ENCODE peak calls at places on chromosomes 12 and 14, in seven cellular contexts. C is epithelial cell of esophagus, V is HCT116, P is fibroblast of pulmonary artery, E is NB4, Q is neural progenitor cell, X is Peyer's patch. J is an unnamed sample.

GRCh38 chr14:76407449-76408150 is 31.7 kb downstream of the ESRRB start:
- DNase-seq in V (no peak), P (no peak), E (no peak), X (no peak), C (no peak), Q (no peak), J (no peak)

GRCh38 chr14:29926701-29927595 is 699 bp downstream of the PRKD1 start:
- DNase-seq in Q (peak; percentile 69), E (no peak), C (peak; percentile 25), P (peak; percentile 55), X (peak; percentile 48), V (no peak), J (peak; percentile 48)

GRCh38 chr12:105451798-105452197 is 121.3 kb downstream of the C12orf75 start:
- DNase-seq in X (no peak), C (no peak), E (no peak), Q (no peak), V (no peak), P (no peak), J (no peak)

GRCh38 chr14:39434401-39434800 is 2.2 kb upstream of the FBXO33 start:
- DNase-seq in X (no peak), V (no peak), E (no peak), Q (no peak), C (peak; percentile 20), P (peak; percentile 36), J (no peak)

GRCh38 chr12:5376591-5377207 is 55.2 kb upstream of the NTF3 start:
- DNase-seq in P (no peak), C (no peak), V (no peak), E (no peak), Q (no peak), X (no peak), J (no peak)

GRCh38 chr12:54287316-54288157 is 7.0 kb downstream of the HNRNPA1 start:
- DNase-seq in X (no peak), C (no peak), E (peak; percentile 54), V (no peak), P (no peak), Q (no peak), J (no peak)

GRCh38 chr12:19739195-19739776 is 300.0 kb downstream of the AEBP2 start:
- DNase-seq in C (peak; percentile 64), V (peak; percentile 40), P (peak; percentile 90), E (peak; percentile 87), X (no peak), Q (peak; percentile 61), J (peak; percentile 37)

GRCh38 chr14:73058923-73059311 is 583 bp downstream of the RBM25 start:
- DNase-seq in E (peak; percentile 73), Q (peak; percentile 48), C (peak; percentile 32), V (no peak), X (no peak), P (no peak), J (no peak)

GRCh38 chr14:99774526-99775307 is 18.5 kb upstream of the EML1 start:
- DNase-seq in E (peak; percentile 18), V (no peak), C (no peak), P (peak; percentile 55), X (no peak), Q (no peak), J (no peak)

GRCh38 chr14:51087024-51087423 is 7.9 kb downstream of the TRIM9 start:
- DNase-seq in V (peak; percentile 72), X (no peak), E (peak; percentile 29), C (peak; percentile 85), P (no peak), Q (no peak), J (no peak)

GRCh38 chr14:70921669-70922068 is 14.4 kb downstream of the PCNX1 start:
- DNase-seq in E (no peak), V (no peak), Q (no peak), X (no peak), P (peak; percentile 41), C (peak; percentile 86), J (no peak)

GRCh38 chr12:112740387-112740934 is 51.1 kb upstream of the RPH3A start:
- DNase-seq in C (no peak), Q (no peak), P (no peak), V (no peak), X (no peak), E (no peak), J (no peak)

GRCh38 chr12:117439531-117440001 is 78.1 kb upstream of the NOS1 start:
- DNase-seq in Q (peak; percentile 45), V (no peak), X (no peak), E (no peak), C (no peak), P (no peak), J (no peak)

GRCh38 chr12:87171356-87171755 is 857.8 kb downstream of the C12orf50 start:
- DNase-seq in Q (no peak), V (no peak), E (no peak), C (no peak), X (no peak), P (no peak), J (no peak)

GRCh38 chr12:70449074-70449757 is 83.1 kb downstream of the KCNMB4 start:
- DNase-seq in X (no peak), V (peak; percentile 87), E (no peak), C (peak; percentile 84), P (no peak), Q (no peak), J (no peak)

GRCh38 chr12:61821381-61821780 is 438.8 kb upstream of the USP15 start:
- DNase-seq in Q (no peak), C (peak; percentile 27), X (no peak), P (no peak), E (no peak), V (no peak), J (no peak)

GRCh38 chr12:116806845-116807440 is 68.8 kb downstream of the RNFT2 start:
- DNase-seq in X (no peak), V (no peak), E (no peak), Q (no peak), P (no peak), C (no peak), J (no peak)

GRCh38 chr12:99979471-99979870 is 5.3 kb downstream of the ANKS1B start:
- DNase-seq in E (no peak), X (no peak), V (no peak), Q (no peak), P (no peak), C (no peak), J (no peak)

GRCh38 chr14:100372357-100373048 is 49.4 kb downstream of the SLC25A47 start:
- DNase-seq in E (no peak), P (no peak), X (no peak), Q (peak; percentile 59), V (no peak), C (no peak), J (no peak)

GRCh38 chr14:60482743-60483142 is 3.1 kb downstream of the C14orf39 start:
- DNase-seq in P (no peak), V (peak; percentile 29), Q (no peak), X (no peak), C (peak; percentile 79), E (peak; percentile 15), J (no peak)

GRCh38 chr12:100391856-100392255 is 35.0 kb downstream of the SLC17A8 start:
- DNase-seq in E (no peak), P (no peak), Q (no peak), C (no peak), V (no peak), X (no peak), J (no peak)

GRCh38 chr12:113292091-113292490 is 42.8 kb downstream of the SLC8B1 start:
- DNase-seq in V (no peak), X (no peak), P (peak; percentile 65), C (peak; percentile 33), E (no peak), Q (no peak), J (no peak)

GRCh38 chr12:1373887-1374286 is 220.5 kb downstream of the FBXL14 start:
- DNase-seq in X (no peak), C (no peak), E (no peak), Q (no peak), V (no peak), P (peak; percentile 23), J (no peak)

GRCh38 chr12:110320548-110320947 is 39.5 kb downstream of the ATP2A2 start:
- DNase-seq in E (no peak), C (no peak), Q (no peak), V (no peak), X (no peak), P (no peak), J (no peak)
- TF ChIP-seq CTCF in E (no peak), C (no peak), Q (no peak), V (no peak), X (peak; percentile 39), P (no peak), J (no peak)

DNA sequence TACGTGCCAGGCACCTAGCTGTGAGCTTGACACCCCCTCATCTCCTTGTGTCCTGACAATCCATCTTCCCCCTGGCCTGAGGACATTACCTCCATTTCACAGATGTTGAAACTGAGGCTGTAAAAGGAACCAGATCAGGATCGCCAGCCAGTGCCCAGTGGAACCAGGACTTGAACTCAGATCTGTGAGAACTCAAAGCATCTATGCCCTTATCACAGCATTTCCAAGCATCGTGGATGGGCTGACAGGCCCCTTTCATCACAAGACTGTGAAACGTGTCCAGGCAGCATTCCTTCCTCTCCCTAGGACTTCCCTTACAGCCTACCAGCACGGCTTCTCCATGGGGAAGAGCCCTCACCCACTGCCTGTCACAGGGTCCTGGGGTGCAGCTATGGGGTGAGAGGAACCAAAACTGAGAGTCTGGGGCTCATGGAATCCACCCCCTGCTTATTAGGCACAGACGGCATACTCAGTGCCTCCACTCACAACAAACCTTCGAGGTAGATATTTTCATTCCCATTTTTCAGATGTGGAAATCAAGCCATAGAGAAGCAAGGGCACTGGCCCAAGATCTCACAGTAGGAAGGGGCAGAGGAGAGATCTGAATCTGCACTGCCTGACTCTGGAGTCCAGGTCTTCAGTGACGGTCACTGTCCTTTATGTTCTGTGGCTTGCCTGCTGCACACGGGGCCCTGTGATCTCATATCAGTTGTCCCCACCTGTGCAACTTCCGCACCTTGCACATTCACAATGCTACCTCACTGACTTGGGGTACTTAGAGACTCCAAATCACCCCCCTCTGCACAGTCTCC is 26.8 kb downstream of the CMKLR1 start:
- DNase-seq in V (no peak), Q (no peak), E (no peak), X (no peak), C (no peak), P (no peak), J (no peak)
- TF ChIP-seq CTCF in V (no peak), Q (no peak), E (no peak), X (no peak), C (no peak), P (no peak), J (no peak)

GRCh38 chr14:95174184-95174804 is 17.0 kb upstream of the DICER1 start:
- DNase-seq in V (no peak), Q (no peak), E (no peak), P (peak; percentile 58), X (no peak), C (no peak), J (no peak)
- TF ChIP-seq CTCF in V (peak; percentile 17), Q (no peak), E (no peak), P (peak; percentile 49), X (peak; percentile 16), C (peak; percentile 5), J (no peak)

DNA sequence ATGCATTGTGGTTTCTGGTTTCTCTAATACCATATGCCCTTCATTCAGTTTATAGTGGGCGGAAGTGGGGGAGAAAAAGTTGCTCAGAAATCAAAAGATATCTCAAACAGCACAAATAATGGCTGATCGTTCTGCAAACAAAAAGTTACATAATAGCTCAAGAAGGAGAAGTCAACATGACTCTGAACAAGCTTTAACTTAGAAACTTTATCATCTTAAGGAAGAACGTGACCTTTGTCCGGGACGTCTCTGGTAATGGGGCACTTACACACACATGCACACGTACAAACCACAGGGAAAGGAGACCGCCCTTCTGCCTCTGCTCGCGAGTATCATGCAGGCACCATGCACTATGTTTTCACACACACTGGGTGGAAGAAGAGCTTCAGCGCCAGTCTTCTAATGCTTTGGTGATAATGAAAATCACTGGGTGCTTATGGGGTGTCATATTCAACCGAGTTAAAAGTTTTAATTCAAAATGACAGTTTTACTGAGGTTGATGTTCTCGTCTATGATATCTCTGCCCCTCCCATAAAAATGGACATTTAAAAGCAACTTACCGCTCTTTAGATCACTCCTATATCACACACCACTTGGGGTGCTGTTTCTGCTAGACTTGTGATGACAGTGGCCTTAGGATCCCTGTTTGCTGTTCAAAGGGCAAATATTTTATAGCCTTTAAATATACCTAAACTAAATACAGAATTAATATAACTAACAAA is 4.7 kb downstream of the FOS start:
- DNase-seq in X (peak; percentile 72), C (peak; percentile 50), P (peak; percentile 89), Q (no peak), E (peak; percentile 72), V (no peak), J (no peak)
- TF ChIP-seq CTCF in X (peak; percentile 79), C (peak; percentile 17), P (peak; percentile 37), Q (peak; percentile 6), E (peak; percentile 40), V (no peak), J (no peak)